ENCODE peak calls at places on chromosomes 12 and 14, in four cellular contexts. L is right cardiac atrium, D is AG04449, Y is lower leg skin. K is an unnamed sample.
A peak's percentile ranks its signal among the peaks of the same experiment; 100 is the strongest.

GRCh38 chr14:59199614-59200013 is 11.1 kb downstream of the DAAM1 start:
- DNase-seq in D (no peak), L (no peak), Y (no peak), K (no peak)

GRCh38 chr14:79436325-79436724 is 775.0 kb downstream of the DIO2 start:
- DNase-seq in L (no peak), Y (no peak), D (peak; percentile 31), K (no peak)

GRCh38 chr12:24617471-24617870 is 331.4 kb downstream of the BCAT1 start:
- DNase-seq in Y (no peak), D (no peak), L (no peak), K (no peak)

GRCh38 chr12:18753481-18754117 is 15.7 kb downstream of the CAPZA3 start:
- DNase-seq in D (no peak), L (peak; percentile 19), Y (no peak), K (no peak)

GRCh38 chr14:71524321-71524982 is 407.8 kb upstream of the RGS6 start:
- DNase-seq in D (no peak), Y (no peak), L (no peak), K (no peak)

GRCh38 chr14:46091819-46092218 is 559.8 kb downstream of the RPL10L start:
- DNase-seq in L (no peak), Y (no peak), D (no peak), K (no peak)

GRCh38 chr14:68822132-68822651 is 29.3 kb upstream of the ZFP36L1 start:
- DNase-seq in D (no peak), L (no peak), Y (no peak), K (no peak)

GRCh38 chr12:124399622-124400021 is 104.7 kb downstream of the RFLNA start:
- DNase-seq in L (peak; percentile 50), D (no peak), Y (no peak), K (no peak)

GRCh38 chr14:52402812-52403526 is 88.9 kb downstream of the PTGER2 start:
- DNase-seq in D (no peak), L (no peak), Y (no peak), K (peak; percentile 69)

GRCh38 chr14:101068293-101068957 is 164.9 kb upstream of the RTL1 start:
- DNase-seq in Y (no peak), D (no peak), L (no peak), K (no peak)

GRCh38 chr14:61561657-61562276 is 133.5 kb upstream of the HIF1A start:
- DNase-seq in Y (peak; percentile 72), L (peak; percentile 77), D (peak; percentile 99), K (no peak)

GRCh38 chr12:43285248-43285647 is 266.8 kb downstream of the ADAMTS20 start:
- DNase-seq in Y (no peak), L (no peak), D (peak; percentile 81), K (no peak)

GRCh38 chr14:79659995-79660975 is 551.0 kb downstream of the DIO2 start:
- DNase-seq in Y (no peak), L (no peak), D (no peak), K (peak; percentile 33)

GRCh38 chr12:71504471-71504852 is 64.9 kb downstream of the LGR5 start:
- DNase-seq in L (peak; percentile 21), Y (peak; percentile 43), D (no peak), K (no peak)

GRCh38 chr12:89980236-89980635 is 271.6 kb upstream of the ATP2B1 start:
- DNase-seq in D (no peak), Y (peak; percentile 46), L (no peak), K (no peak)

GRCh38 chr14:96623676-96624484 is 121.7 kb downstream of the PAPOLA start:
- DNase-seq in D (no peak), L (no peak), Y (no peak), K (no peak)

GRCh38 chr14:87449016-87449415 is 544.0 kb downstream of the GALC start:
- DNase-seq in Y (no peak), L (no peak), D (no peak), K (no peak)

GRCh38 chr12:27142102-27142721 is 59.8 kb upstream of the C12orf71 start:
- DNase-seq in L (peak; percentile 46), Y (peak; percentile 57), D (peak; percentile 28), K (peak; percentile 44)

GRCh38 chr12:122420471-122421262 is 1.8 kb downstream of the CLIP1 start:
- DNase-seq in D (no peak), L (no peak), Y (no peak), K (no peak)

GRCh38 chr12:91053951-91054715 is 3.7 kb downstream of the KERA start:
- DNase-seq in Y (no peak), D (no peak), L (no peak), K (no peak)

GRCh38 chr14:91264151-91265150 is 19.9 kb upstream of the GPR68 start:
- DNase-seq in Y (no peak), L (no peak), D (no peak), K (no peak)

GRCh38 chr12:123485756-123486155 is 27.8 kb downstream of the SNRNP35 start:
- DNase-seq in Y (no peak), D (no peak), L (no peak), K (no peak)

GRCh38 chr12:124097681-124098080 is 124.7 kb downstream of the ZNF664 start:
- DNase-seq in Y (no peak), D (no peak), L (no peak), K (no peak)

GRCh38 chr14:103028161-103028767 is 29.1 kb downstream of the CDC42BPB start:
- DNase-seq in Y (no peak), L (no peak), D (no peak), K (peak; percentile 18)

GRCh38 chr12:21773263-21773741 is 1.2 kb downstream of the KCNJ8 start:
- DNase-seq in D (no peak), Y (no peak), L (peak; percentile 64), K (no peak)

DNA sequence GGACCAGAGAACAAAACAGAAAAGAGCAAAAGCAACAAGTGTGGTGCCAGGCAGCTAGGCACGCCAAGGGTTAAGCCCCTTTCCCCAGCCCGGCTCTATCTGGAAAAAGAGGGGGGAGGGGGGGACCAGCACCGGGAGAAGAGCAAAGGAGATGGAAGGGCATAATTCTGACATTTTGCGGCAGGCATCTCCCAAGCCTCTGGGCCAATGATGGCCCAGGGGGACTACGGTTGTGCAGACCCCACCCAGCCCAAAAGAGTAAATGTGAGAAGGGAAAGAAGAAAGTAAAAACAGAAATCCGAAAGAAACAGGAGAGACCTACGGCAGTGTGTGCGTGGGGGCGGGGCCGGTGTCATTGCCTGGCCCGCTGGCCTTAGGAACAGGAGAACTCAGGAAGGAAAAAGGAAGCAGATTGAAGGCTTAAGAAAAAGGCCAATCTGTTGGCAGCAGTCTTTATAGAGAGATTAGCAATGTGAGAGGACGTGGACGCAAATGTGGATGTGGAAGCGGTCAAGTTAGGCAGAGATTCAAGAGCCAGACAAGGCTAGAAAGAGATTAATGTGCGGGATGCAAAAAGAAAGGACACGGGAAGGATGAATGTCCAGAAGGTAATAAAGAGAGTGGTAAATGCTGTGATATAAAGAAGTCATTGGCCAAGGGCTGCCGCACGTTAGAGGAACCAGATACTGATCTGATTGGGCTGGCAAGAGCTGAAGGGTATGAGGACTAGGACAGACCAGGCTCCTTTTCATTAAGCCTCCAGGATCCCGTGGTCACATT is 59.2 kb downstream of the DHRS2 start:
- DNase-seq in L (peak; percentile 26), Y (no peak), D (no peak), K (no peak)
- H3K4me3 ChIP-seq in L (peak overlapping the region; percentile 54), Y (no peak overlapping the region), D (no peak overlapping the region), K (no peak overlapping the region)

GRCh38 chr12:56521590-56522371 is at the start of gene RBMS2:
- DNase-seq in L (peak; percentile 82), Y (peak; percentile 84), D (peak; percentile 63), K (peak; percentile 79)

GRCh38 chr12:56521209-56521589 is 421 bp upstream of the RBMS2 start:
- DNase-seq in D (no peak), L (peak; percentile 29), Y (no peak), K (no peak)

GRCh38 chr12:56518570-56518969 is 3.0 kb upstream of the RBMS2 start:
- DNase-seq in D (no peak), Y (no peak), L (no peak), K (no peak)

GRCh38 chr12:56520025-56520810 is 1.4 kb upstream of the RBMS2 start:
- DNase-seq in Y (no peak), L (peak; percentile 29), D (no peak), K (no peak)

DNA sequence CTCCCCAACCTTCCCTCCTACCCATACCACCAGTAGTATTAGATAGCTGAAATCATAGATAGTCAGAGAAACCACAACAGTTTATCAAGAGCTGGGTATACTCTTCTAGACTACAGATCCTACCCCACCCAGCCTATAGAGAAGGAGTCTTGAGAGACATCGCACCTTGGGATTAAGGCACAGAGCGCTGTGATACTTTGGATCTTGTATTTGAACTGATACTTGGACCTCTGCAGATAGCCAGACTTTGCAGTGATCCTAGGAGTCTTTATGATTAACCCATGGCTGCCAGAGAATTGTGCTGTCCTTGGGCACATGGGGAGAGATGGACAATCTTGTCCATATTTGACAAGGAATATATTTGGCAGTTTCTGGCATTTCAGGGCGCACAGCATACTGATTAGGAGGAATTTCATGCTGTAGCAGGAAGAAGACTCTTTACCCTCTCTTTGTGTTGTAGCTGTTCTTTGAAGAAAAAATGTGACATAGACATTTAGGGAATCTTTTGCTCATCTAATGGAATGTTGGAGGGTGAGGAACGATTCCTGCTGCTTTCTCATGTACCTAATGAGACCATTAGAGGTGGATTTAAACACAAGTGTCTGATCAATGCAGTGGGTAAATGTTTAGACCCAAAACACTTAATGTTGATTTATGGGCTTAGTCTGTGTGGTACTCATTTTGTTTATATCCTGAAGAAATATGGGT is 1.0 kb downstream of the RBMS2 start:
- DNase-seq in L (no peak), Y (no peak), D (no peak), K (no peak)
- H3K4me3 ChIP-seq in L (peak overlapping the region; percentile 83), Y (peak overlapping the region; percentile 35), D (peak overlapping the region; percentile 60), K (peak overlapping the region; percentile 55)

GRCh38 chr12:40010899-40011774 is 94.7 kb downstream of the SLC2A13 start:
- DNase-seq in Y (peak; percentile 62), D (peak; percentile 19), L (peak; percentile 26), K (peak; percentile 63)
- H3K4me3 ChIP-seq in Y (no peak overlapping the region), D (no peak overlapping the region), L (peak overlapping the region; percentile 51), K (no peak overlapping the region)

GRCh38 chr12:55719371-55719770 is 822 bp upstream of the RDH5 start:
- DNase-seq in D (no peak), L (peak; percentile 7), Y (no peak), K (no peak)

GRCh38 chr12:55718650-55719275 is 1.4 kb upstream of the RDH5 start:
- DNase-seq in D (no peak), Y (no peak), L (peak; percentile 25), K (no peak)

GRCh38 chr12:55716582-55717396 is 943 bp downstream of the BLOC1S1 start:
- DNase-seq in Y (no peak), L (peak; percentile 34), D (no peak), K (no peak)

GRCh38 chr12:55717397-55718007 is 1.7 kb downstream of the BLOC1S1 start:
- DNase-seq in L (peak; percentile 16), Y (no peak), D (no peak), K (no peak)

GRCh38 chr12:55718020-55718419 is 2.2 kb upstream of the RDH5 start:
- DNase-seq in L (peak; percentile 14), D (no peak), Y (no peak), K (no peak)
- H3K4me3 ChIP-seq in L (no peak overlapping the region), D (peak overlapping the region; percentile 15), Y (no peak overlapping the region), K (no peak overlapping the region)